ENCODE peak calls at places on chromosomes 3 and 15, in four cellular contexts. Z, W, R and F are unnamed samples.

GRCh38 chr3:195907730-195908438 is 467 bp downstream of the TNK2 start:
- DNase-seq in R (no peak), Z (no peak), W (no peak), F (no peak)

GRCh38 chr15:77897896-77898406 is 179.6 kb downstream of the TBC1D2B start:
- DNase-seq in R (no peak), Z (no peak), W (no peak), F (no peak)

GRCh38 chr3:138049157-138049919 is 39.4 kb downstream of the CLDN18 start:
- DNase-seq in Z (no peak), W (peak), R (peak), F (no peak)

GRCh38 chr3:58164199-58164879 is 46.4 kb downstream of the DNASE1L3 start:
- DNase-seq in Z (no peak), R (peak), W (no peak), F (no peak)

GRCh38 chr3:33848624-33849347 is 50.4 kb downstream of the PDCD6IP start:
- DNase-seq in R (no peak), W (no peak), Z (no peak), F (no peak)

GRCh38 chr3:58013973-58014649 is 5.9 kb downstream of the FLNB start:
- DNase-seq in R (peak), Z (peak), W (peak), F (no peak)

GRCh38 chr3:17742837-17743659 is 617 bp upstream of the TBC1D5 start:
- DNase-seq in W (peak), R (peak), Z (no peak), F (peak)

GRCh38 chr3:12476238-12476897 is 7.9 kb upstream of the TSEN2 start:
- DNase-seq in R (peak), Z (no peak), W (peak), F (no peak)

GRCh38 chr3:186032321-186032720 is 76.6 kb downstream of the ETV5 start:
- DNase-seq in R (no peak), Z (no peak), W (no peak), F (no peak)

GRCh38 chr3:59185586-59186381 is 136.0 kb upstream of the CFAP20DC start:
- DNase-seq in W (peak), R (peak), Z (peak), F (no peak)

GRCh38 chr3:194570898-194571297 is 62.3 kb downstream of the TMEM44 start:
- DNase-seq in W (no peak), R (no peak), Z (no peak), F (no peak)

GRCh38 chr15:28953573-28954195 is 67.9 kb downstream of the APBA2 start:
- DNase-seq in W (no peak), Z (no peak), R (no peak), F (no peak)

GRCh38 chr3:99866167-99866810 is 48.6 kb downstream of the CMSS1 start:
- DNase-seq in W (peak), R (peak), Z (peak), F (peak)

GRCh38 chr3:180523040-180523439 is 78.9 kb upstream of the TTC14 start:
- DNase-seq in R (no peak), Z (no peak), W (no peak), F (no peak)

GRCh38 chr15:40155270-40155910 is 5.5 kb upstream of the BUB1B start:
- DNase-seq in Z (no peak), R (no peak), W (no peak), F (no peak)
- H3K4me3 ChIP-seq in Z (no peak), R (no peak), W (no peak), F (no peak)

GRCh38 chr3:52208556-52208955 is 10.6 kb downstream of the ALAS1 start:
- DNase-seq in Z (no peak), W (no peak), R (no peak), F (no peak)
- TF ChIP-seq CTCF in Z (no peak), W (no peak), R (no peak), F (no peak)

GRCh38 chr3:191239439-191240035 is 40.5 kb downstream of the OSTN start:
- DNase-seq in W (no peak), R (no peak), Z (no peak), F (no peak)
- H3K4me3 ChIP-seq in W (no peak), R (no peak), Z (no peak), F (no peak)

GRCh38 chr3:74413547-74414241 is 200.8 kb downstream of the CNTN3 start:
- DNase-seq in R (no peak), Z (no peak), W (no peak), F (no peak)

GRCh38 chr3:74415731-74416130 is 198.7 kb downstream of the CNTN3 start:
- DNase-seq in Z (no peak), R (no peak), W (no peak), F (no peak)

GRCh38 chr3:74409066-74409465 is 205.4 kb downstream of the CNTN3 start:
- DNase-seq in W (no peak), R (no peak), Z (no peak), F (no peak)

DNA sequence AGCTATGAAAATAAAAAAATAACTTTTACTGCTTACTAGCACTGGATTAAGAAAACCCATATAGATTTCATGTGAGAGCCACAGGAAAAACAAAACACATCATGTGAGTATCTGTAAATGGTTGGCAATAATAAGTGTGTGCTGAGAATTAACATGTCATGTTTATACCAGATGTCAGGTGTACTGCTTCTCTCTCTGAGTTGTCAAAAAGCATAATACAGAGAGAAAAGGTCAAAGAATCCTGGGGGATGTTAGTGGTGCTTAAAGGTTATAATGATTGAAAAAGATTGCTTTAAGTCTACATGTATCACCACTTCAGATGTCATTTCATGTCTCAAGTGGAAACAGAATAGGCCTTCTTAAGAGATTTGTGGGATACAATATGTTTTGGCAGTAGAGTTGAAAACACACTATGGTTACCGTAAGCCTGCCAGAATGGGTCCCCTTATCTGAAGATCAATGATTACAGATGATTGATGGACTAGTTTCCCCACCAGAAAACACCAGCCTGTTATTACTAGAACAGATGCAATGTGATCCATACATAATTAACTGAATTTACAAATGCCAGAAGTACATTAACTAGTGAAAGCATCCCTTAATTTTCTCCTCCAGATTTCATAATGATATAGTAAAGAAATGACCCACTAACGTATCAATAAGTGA is 204.1 kb downstream of the CNTN3 start:
- DNase-seq in R (no peak), W (no peak), Z (no peak), F (no peak)
- TF ChIP-seq CTCF in R (no peak), W (no peak), Z (no peak), F (no peak)

DNA sequence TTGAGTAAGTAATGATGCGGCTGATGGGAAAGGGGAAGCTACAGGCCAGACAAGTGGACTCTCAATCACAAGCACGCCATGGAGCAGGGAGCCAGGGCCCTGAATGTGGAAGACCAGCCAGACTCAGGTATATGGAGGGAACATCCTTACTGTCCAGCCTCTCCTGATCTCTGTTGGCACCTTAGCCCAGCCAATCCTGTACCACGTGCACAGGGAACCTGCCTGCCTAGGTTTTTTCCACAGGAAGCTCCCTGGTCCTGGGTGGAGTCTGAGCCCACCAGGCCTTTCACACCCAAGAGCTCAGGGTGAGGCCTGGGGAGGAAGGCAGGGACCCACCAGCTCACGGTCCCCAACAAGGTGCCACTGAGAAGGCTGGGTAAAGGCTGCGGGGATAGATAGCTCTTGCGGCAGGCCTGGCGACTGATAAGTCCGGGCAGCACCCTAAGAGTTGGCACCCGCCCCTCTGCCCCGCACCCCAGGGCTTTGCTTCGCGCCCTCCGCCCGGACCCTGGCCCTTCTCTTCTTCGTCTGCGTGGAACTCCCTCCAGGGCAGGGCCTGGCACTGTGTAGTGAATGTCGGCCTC is 928 bp upstream of the APEH start:
- DNase-seq in Z (no peak), R (no peak), W (no peak), F (no peak)
- H3K4me3 ChIP-seq in Z (peak), R (peak), W (peak), F (peak)

GRCh38 chr3:95670765-95671164 is 1143.6 kb upstream of the EPHA6 start:
- DNase-seq in R (no peak), Z (no peak), W (no peak), F (no peak)

GRCh38 chr3:95673215-95673614 is 1141.2 kb upstream of the EPHA6 start:
- DNase-seq in Z (no peak), W (no peak), R (no peak), F (no peak)
- TF ChIP-seq CTCF in Z (no peak), W (no peak), R (no peak), F (no peak)

GRCh38 chr15:85583404-85584390 is 203.3 kb downstream of the AKAP13 start:
- DNase-seq in W (no peak), R (peak), Z (no peak), F (no peak)
- H3K4me3 ChIP-seq in W (no peak), R (no peak), Z (no peak), F (peak)

GRCh38 chr3:52054689-52055511 is 1.5 kb downstream of the DUSP7 start:
- DNase-seq in Z (no peak), R (peak), W (no peak), F (no peak)
- TF ChIP-seq CTCF in Z (peak), R (peak), W (peak), F (peak)